ENCODE peak calls at places on chromosomes 16 and 17, in four cellular contexts. Q is substantia nigra; G is naive thymus-derived CD8-positive, alpha-beta T cell; P is NCI-H1048. S is an unnamed sample.

GRCh38 chr16:2019500-2019899 is at the start of gene NPW:
- DNase-seq in Q (no peak), G (no peak), P (no peak), S (no peak)

GRCh38 chr17:71085238-71086033 is 916.1 kb downstream of the KCNJ2 start:
- DNase-seq in Q (no peak), G (no peak), P (no peak), S (no peak)

GRCh38 chr16:72415379-72415778 is 243.4 kb upstream of the PMFBP1 start:
- DNase-seq in Q (no peak), G (no peak), P (no peak), S (no peak)

GRCh38 chr17:12050646-12051225 is 30.1 kb downstream of the MAP2K4 start:
- DNase-seq in Q (no peak), G (no peak), P (no peak), S (no peak)

GRCh38 chr17:67549787-67550186 is 167.9 kb upstream of the NOL11 start:
- DNase-seq in Q (no peak), G (no peak), P (no peak), S (no peak)

GRCh38 chr16:73230651-73231050 is 182.7 kb upstream of the ZFHX3 start:
- DNase-seq in Q (no peak), G (no peak), P (no peak), S (no peak)

GRCh38 chr17:61862105-61862574 is 1.2 kb downstream of the BRIP1 start:
- DNase-seq in Q (no peak), G (no peak), P (no peak), S (no peak)

GRCh38 chr16:85612801-85613608 is at the start of gene GSE1:
- DNase-seq in Q (no peak), G (peak; percentile 53), P (peak; percentile 76), S (peak; percentile 73)

GRCh38 chr17:62067165-62068145 is 2.4 kb upstream of the MED13 start:
- DNase-seq in Q (no peak), G (no peak), P (no peak), S (no peak)

GRCh38 chr17:75271233-75271954 is 363 bp upstream of the MIF4GD start:
- DNase-seq in Q (no peak), G (peak; percentile 88), P (no peak), S (no peak)

GRCh38 chr16:81778861-81779539 is at the start of gene PLCG2:
- DNase-seq in Q (no peak), G (peak; percentile 68), P (no peak), S (no peak)

GRCh38 chr16:85663891-85664321 is 24.8 kb downstream of the GINS2 start:
- DNase-seq in Q (no peak), G (no peak), P (no peak), S (peak; percentile 46)

GRCh38 chr17:43840814-43841213 is 6.2 kb upstream of the CD300LG start:
- DNase-seq in Q (no peak), G (no peak), P (no peak), S (no peak)

GRCh38 chr17:83183150-83183820 is 103.9 kb downstream of the METRNL start:
- DNase-seq in Q (no peak), G (no peak), P (no peak), S (no peak)

GRCh38 chr17:19538095-19539039 is 4.7 kb downstream of the SLC47A1 start:
- DNase-seq in Q (no peak), G (no peak), P (no peak), S (no peak)

GRCh38 chr16:56849690-56850680 is 15.0 kb upstream of the SLC12A3 start:
- DNase-seq in Q (no peak), G (no peak), P (no peak), S (no peak)

GRCh38 chr17:48294989-48295892 is 134.8 kb downstream of the SKAP1 start:
- DNase-seq in Q (no peak), G (no peak), P (no peak), S (no peak)

GRCh38 chr16:70276392-70276791 is 12.9 kb downstream of the AARS1 start:
- DNase-seq in Q (no peak), G (no peak), P (no peak), S (no peak)

GRCh38 chr17:64291268-64291851 is 28.3 kb upstream of the TEX2 start:
- DNase-seq in Q (no peak), G (no peak), P (no peak), S (no peak)

GRCh38 chr17:28925912-28926365 is 23.1 kb upstream of the DHRS13 start:
- DNase-seq in Q (no peak), G (peak; percentile 27), P (no peak), S (no peak)

GRCh38 chr17:29212681-29213121 is 32.5 kb upstream of the MYO18A start:
- DNase-seq in Q (peak; percentile 31), G (no peak), P (no peak), S (no peak)

GRCh38 chr17:17749921-17750320 is 68.7 kb downstream of the RAI1 start:
- DNase-seq in Q (no peak), G (no peak), P (no peak), S (no peak)

GRCh38 chr17:75238684-75239191 is 22.7 kb downstream of the GGA3 start:
- DNase-seq in Q (no peak), G (peak; percentile 56), P (peak; percentile 12), S (peak; percentile 23)

GRCh38 chr16:79826732-79827514 is 226.4 kb upstream of the MAF start:
- DNase-seq in Q (no peak), G (no peak), P (no peak), S (no peak)

GRCh38 chr16:61887903-61888302 is 148.3 kb downstream of the CDH8 start:
- DNase-seq in Q (no peak), G (no peak), P (no peak), S (no peak)

GRCh38 chr17:81239714-81240555 is 817 bp downstream of the NDUFAF8 start:
- DNase-seq in Q (no peak), G (no peak), P (no peak), S (no peak)

GRCh38 chr17:19341641-19342610 is 20.6 kb downstream of the B9D1 start:
- DNase-seq in Q (no peak), G (no peak), P (no peak), S (no peak)

GRCh38 chr16:79218358-79218757 is 382.2 kb downstream of the MAF start:
- DNase-seq in Q (no peak), G (no peak), P (no peak), S (no peak)

GRCh38 chr17:13544755-13545154 is 57.0 kb downstream of the HS3ST3A1 start:
- DNase-seq in Q (no peak), G (no peak), P (no peak), S (no peak)

GRCh38 chr16:23501291-23501690 is 9.0 kb downstream of the GGA2 start:
- DNase-seq in Q (no peak), G (no peak), P (no peak), S (no peak)

GRCh38 chr17:15384142-15384803 is 42.9 kb upstream of the TEKT3 start:
- DNase-seq in Q (no peak), G (no peak), P (no peak), S (no peak)

GRCh38 chr17:200604-200985 is 19.1 kb upstream of the DOC2B start:
- DNase-seq in Q (no peak), G (no peak), P (no peak), S (no peak)

GRCh38 chr17:13410874-13411273 is 190.9 kb downstream of the HS3ST3A1 start:
- DNase-seq in Q (no peak), G (no peak), P (no peak), S (no peak)

GRCh38 chr17:76264425-76264754 is 758 bp upstream of the UBALD2 start:
- DNase-seq in Q (no peak), G (no peak), P (no peak), S (no peak)

GRCh38 chr16:73043828-73044493 is 4.0 kb downstream of the ZFHX3 start:
- DNase-seq in Q (no peak), G (no peak), P (no peak), S (no peak)

GRCh38 chr17:19796457-19796856 is 48.4 kb upstream of the ALDH3A1 start:
- DNase-seq in Q (no peak), G (no peak), P (no peak), S (no peak)

GRCh38 chr17:64938925-64939474 is 19.7 kb upstream of the LRRC37A3 start:
- DNase-seq in Q (no peak), G (peak; percentile 34), P (no peak), S (no peak)

GRCh38 chr16:617855-618254 is 12.9 kb upstream of the WFIKKN1 start:
- DNase-seq in Q (no peak), G (no peak), P (no peak), S (no peak)

GRCh38 chr16:30942421-30942796 is 6.5 kb upstream of the ORAI3 start:
- DNase-seq in Q (no peak), G (no peak), P (no peak), S (no peak)